ENCODE peak calls at places on chromosomes 5 and 9, in eight cellular contexts. U is fibroblast of lung; M is effector memory CD4-positive, alpha-beta T cell; Q is spleen; F is upper lobe of left lung; K is Panc1; J is SJSA1; C is kidney. W is an unnamed sample. For H3K4me1, the result is how much of the 10 kb centered on the place peaks cover.

GRCh38 chr9:16413509-16414016 is 456.9 kb downstream of the BNC2 start:
- DNase-seq in Q (no peak), K (no peak), U (peak), M (no peak), F (no peak), C (no peak), J (no peak), W (no peak)

GRCh38 chr9:120767451-120767850 is 25.8 kb downstream of the FBXW2 start:
- DNase-seq in C (no peak), M (no peak), U (no peak), K (no peak), Q (no peak), F (no peak), J (no peak), W (no peak)

GRCh38 chr5:40347981-40348725 is 331.6 kb upstream of the PTGER4 start:
- DNase-seq in U (no peak), C (no peak), Q (no peak), F (no peak), K (no peak), J (no peak), M (no peak), W (no peak)

GRCh38 chr5:53355316-53355715 is 125.1 kb upstream of the FST start:
- DNase-seq in K (no peak), U (peak), J (no peak), Q (no peak), F (no peak), M (no peak), C (no peak), W (no peak)

GRCh38 chr5:17737087-17737486 is 102.8 kb downstream of the TAF11L14 start:
- DNase-seq in C (no peak), M (no peak), U (peak), Q (no peak), K (no peak), J (no peak), F (no peak), W (no peak)

GRCh38 chr9:99903393-99903792 is 3.1 kb upstream of the STX17 start:
- DNase-seq in U (no peak), Q (no peak), M (no peak), K (no peak), C (no peak), F (no peak), J (no peak), W (no peak)

GRCh38 chr9:98081477-98082219 is 25.1 kb downstream of the NANS start:
- DNase-seq in U (no peak), M (no peak), C (no peak), J (no peak), Q (peak), K (no peak), F (peak), W (no peak)

GRCh38 chr5:64163135-64163534 is 2.5 kb upstream of the RNF180 start:
- DNase-seq in Q (no peak), U (no peak), M (no peak), F (no peak), J (no peak), C (no peak), K (no peak), W (no peak)

GRCh38 chr5:97929383-97929782 is 746.3 kb upstream of the RIOK2 start:
- DNase-seq in Q (no peak), K (no peak), C (no peak), J (no peak), F (no peak), U (no peak), M (no peak), W (no peak)

GRCh38 chr5:142981475-142981874 is 211.3 kb downstream of the ARHGAP26 start:
- DNase-seq in K (no peak), C (no peak), F (no peak), M (no peak), U (no peak), J (peak), Q (no peak), W (no peak)

GRCh38 chr5:88515881-88516819 is 247.5 kb upstream of the TMEM161B start:
- DNase-seq in K (no peak), J (no peak), C (no peak), M (no peak), Q (no peak), U (peak), F (no peak), W (no peak)

GRCh38 chr5:40368200-40368599 is 311.5 kb upstream of the PTGER4 start:
- DNase-seq in C (no peak), K (no peak), U (no peak), M (no peak), F (no peak), J (no peak), Q (no peak), W (no peak)

GRCh38 chr5:849651-850301 is 1.0 kb downstream of the ZDHHC11 start:
- DNase-seq in J (no peak), K (no peak), F (peak), U (no peak), Q (peak), C (peak), M (no peak), W (no peak)

GRCh38 chr9:93286252-93287188 is 102.6 kb downstream of the WNK2 start:
- DNase-seq in C (no peak), Q (no peak), K (no peak), F (no peak), U (no peak), J (no peak), M (no peak), W (no peak)

GRCh38 chr5:135437796-135438560 is 9.2 kb downstream of the DCANP1 start:
- DNase-seq in F (peak), C (no peak), J (no peak), U (peak), K (peak), M (no peak), Q (peak), W (no peak)

GRCh38 chr9:71812385-71812784 is 44.1 kb upstream of the CEMIP2 start:
- DNase-seq in C (no peak), U (peak), M (no peak), J (no peak), K (no peak), Q (no peak), F (no peak), W (no peak)

GRCh38 chr9:75087279-75087823 is 604 bp downstream of the NMRK1 start:
- DNase-seq in F (peak), U (peak), M (peak), C (no peak), K (no peak), J (peak), Q (no peak), W (no peak)

GRCh38 chr5:32223972-32224608 is 50.0 kb upstream of the GOLPH3 start:
- DNase-seq in F (peak), K (no peak), M (no peak), Q (no peak), C (no peak), J (peak), U (peak), W (no peak)

GRCh38 chr9:129838707-129839259 is 3.5 kb downstream of the USP20 start:
- DNase-seq in F (no peak), Q (no peak), K (no peak), U (peak), M (no peak), J (peak), C (no peak), W (no peak)

GRCh38 chr5:146877783-146878470 is 630 bp downstream of the PPP2R2B start:
- DNase-seq in M (peak), K (no peak), U (no peak), Q (peak), C (peak), J (peak), F (no peak), W (no peak)

GRCh38 chr9:37202091-37202490 is 81.7 kb downstream of the ZCCHC7 start:
- DNase-seq in F (no peak), C (no peak), M (no peak), U (no peak), K (no peak), J (no peak), Q (no peak), W (no peak)

GRCh38 chr5:146894763-146895521 is 16.4 kb upstream of the PPP2R2B start:
- DNase-seq in M (no peak), J (no peak), F (no peak), K (no peak), Q (no peak), C (no peak), U (no peak), W (no peak)

GRCh38 chr9:20339611-20340010 is 282.7 kb downstream of the MLLT3 start:
- DNase-seq in K (no peak), Q (no peak), F (no peak), J (no peak), U (no peak), C (no peak), M (no peak), W (no peak)

GRCh38 chr5:139120521-139120920 is 77.6 kb downstream of the SIL1 start:
- DNase-seq in C (no peak), U (no peak), F (no peak), J (no peak), M (no peak), K (no peak), Q (no peak), W (no peak)

GRCh38 chr5:145294321-145294720 is 540.8 kb downstream of the PRELID2 start:
- DNase-seq in Q (no peak), C (no peak), F (no peak), J (no peak), K (no peak), M (no peak), U (peak), W (no peak)

GRCh38 chr9:106717686-106718085 is 145.3 kb upstream of the ZNF462 start:
- DNase-seq in K (no peak), F (no peak), Q (no peak), M (no peak), C (no peak), J (peak), U (peak), W (no peak)

GRCh38 chr5:3010953-3011763 is 259.7 kb upstream of the IRX2 start:
- DNase-seq in C (no peak), U (no peak), K (no peak), J (no peak), F (no peak), Q (no peak), M (no peak), W (no peak)

GRCh38 chr9:3664044-3664443 is 138.2 kb upstream of the RFX3 start:
- DNase-seq in F (no peak), M (no peak), Q (no peak), U (peak), C (no peak), K (no peak), J (no peak), W (no peak)

GRCh38 chr5:132445930-132446329 is 44.6 kb downstream of the IRF1 start:
- DNase-seq in C (no peak), U (no peak), J (peak), F (no peak), M (no peak), Q (no peak), K (no peak), W (no peak)

GRCh38 chr5:132445640-132445923 is 45.0 kb downstream of the IRF1 start:
- DNase-seq in U (no peak), M (no peak), J (no peak), Q (no peak), C (no peak), K (no peak), F (no peak), W (no peak)

GRCh38 chr5:132446621-132447020 is 44.0 kb downstream of the IRF1 start:
- DNase-seq in F (peak), Q (no peak), J (peak), M (no peak), C (no peak), K (no peak), U (peak), W (no peak)

GRCh38 chr5:132449060-132449459 is 41.5 kb downstream of the IRF1 start:
- DNase-seq in F (no peak), U (no peak), K (no peak), C (no peak), Q (no peak), J (no peak), M (no peak), W (no peak)

GRCh38 chr5:132447196-132447595 is 43.4 kb downstream of the IRF1 start:
- DNase-seq in J (no peak), Q (no peak), C (no peak), F (no peak), M (no peak), K (no peak), U (no peak), W (no peak)
- H3K27ac ChIP-seq in J (no peak), Q (no peak), C (no peak), F (no peak), M (no peak), K (peak), U (no peak), W (no peak)

GRCh38 chr9:136808075-136808780 is 480 bp downstream of the RABL6 start:
- DNase-seq in J (peak), C (peak), F (peak), M (no peak), Q (peak), K (no peak), U (no peak), W (no peak)
- H3K4me1 ChIP-seq in J (under half), C (under half), F (under half), M (under half), Q (half or more), K (under half), U (under half), W (under half)

GRCh38 chr5:150163035-150163434 is 3.5 kb upstream of the CDX1 start:
- DNase-seq in C (no peak), Q (no peak), U (no peak), J (no peak), M (no peak), F (no peak), K (no peak), W (no peak)

GRCh38 chr5:150164640-150165039 is 1.9 kb upstream of the CDX1 start:
- DNase-seq in K (no peak), Q (no peak), U (no peak), C (no peak), J (no peak), F (no peak), M (no peak), W (no peak)

GRCh38 chr5:150164211-150164610 is 2.4 kb upstream of the CDX1 start:
- DNase-seq in C (no peak), F (no peak), Q (no peak), M (no peak), U (no peak), K (no peak), J (no peak), W (no peak)

GRCh38 chr5:150162142-150162513 is 4.5 kb upstream of the CDX1 start:
- DNase-seq in Q (no peak), M (no peak), K (no peak), J (no peak), F (no peak), U (no peak), C (no peak), W (no peak)

DNA sequence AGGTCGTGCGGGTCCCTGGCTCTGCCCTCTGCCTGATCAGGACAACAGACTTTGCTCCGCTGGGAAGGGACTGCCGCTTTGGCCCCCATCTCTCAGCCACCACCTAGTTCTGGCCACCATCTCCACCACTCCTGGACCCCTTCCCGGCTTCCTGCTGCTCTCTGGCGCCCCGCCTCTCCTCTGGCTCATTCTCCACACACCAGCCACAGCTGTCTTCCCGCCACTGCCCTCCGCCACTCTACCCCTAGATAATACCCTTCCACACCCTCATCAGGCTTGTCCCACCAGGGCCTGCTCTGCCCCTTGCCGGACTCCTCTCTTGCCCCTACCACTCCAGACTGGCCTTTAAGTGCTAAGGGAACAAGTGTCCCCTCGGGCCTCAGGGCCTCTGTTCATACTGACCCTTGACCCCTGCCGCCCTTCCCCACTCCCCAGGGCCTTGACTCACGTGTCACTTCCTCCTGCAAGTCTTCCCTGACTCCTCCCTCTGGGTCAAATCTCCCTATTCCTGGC is 3.0 kb upstream of the CDX1 start:
- DNase-seq in Q (no peak), U (no peak), J (no peak), F (peak), K (no peak), M (no peak), C (no peak), W (no peak)
- H3K27ac ChIP-seq in Q (no peak), U (no peak), J (no peak), F (no peak), K (no peak), M (no peak), C (no peak), W (no peak)

GRCh38 chr5:60943624-60944023 is 1.2 kb downstream of the ERCC8 start:
- DNase-seq in F (no peak), Q (no peak), C (no peak), U (no peak), J (no peak), K (no peak), M (no peak), W (no peak)
- H3K4me1 ChIP-seq in F (under half), Q (under half), C (under half), U (under half), J (under half), K (under half), M (under half), W (under half)

GRCh38 chr5:43207601-43208000 is 15.6 kb downstream of the NIM1K start:
- DNase-seq in K (no peak), Q (no peak), J (no peak), F (no peak), U (peak), M (no peak), C (no peak), W (no peak)

GRCh38 chr5:43209833-43210232 is 17.8 kb downstream of the NIM1K start:
- DNase-seq in J (no peak), U (no peak), M (no peak), F (no peak), C (no peak), Q (no peak), K (no peak), W (no peak)

GRCh38 chr5:43210570-43210969 is 18.5 kb downstream of the NIM1K start:
- DNase-seq in U (no peak), F (no peak), K (no peak), M (no peak), J (no peak), C (no peak), Q (no peak), W (no peak)

GRCh38 chr5:43208658-43209057 is 16.6 kb downstream of the NIM1K start:
- DNase-seq in C (no peak), F (peak), M (no peak), Q (no peak), J (no peak), K (no peak), U (peak), W (no peak)

GRCh38 chr5:43209060-43209459 is 17.0 kb downstream of the NIM1K start:
- DNase-seq in Q (no peak), F (no peak), K (no peak), U (no peak), M (no peak), C (no peak), J (no peak), W (no peak)
- H3K27ac ChIP-seq in Q (no peak), F (peak), K (no peak), U (no peak), M (no peak), C (no peak), J (no peak), W (no peak)

GRCh38 chr5:25436452-25436851 is 791.7 kb upstream of the CDH10 start:
- DNase-seq in J (no peak), Q (no peak), M (no peak), U (no peak), F (no peak), K (no peak), C (no peak), W (no peak)
- H3K4me1 ChIP-seq in J (under half), Q (under half), M (under half), U (under half), F (under half), K (under half), C (under half), W (under half)

GRCh38 chr9:86300701-86301100 is 18.4 kb upstream of the ISCA1 start:
- DNase-seq in J (no peak), F (no peak), M (no peak), C (no peak), Q (no peak), U (no peak), K (no peak), W (no peak)

GRCh38 chr9:86298873-86299272 is 16.5 kb upstream of the ISCA1 start:
- DNase-seq in F (no peak), C (no peak), M (no peak), J (peak), U (no peak), Q (no peak), K (no peak), W (no peak)

GRCh38 chr9:86304236-86304730 is 21.9 kb upstream of the ISCA1 start:
- DNase-seq in J (no peak), C (no peak), M (no peak), K (no peak), Q (no peak), U (no peak), F (no peak), W (no peak)

GRCh38 chr9:86308687-86309086 is 26.3 kb upstream of the ISCA1 start:
- DNase-seq in M (no peak), C (no peak), U (no peak), F (no peak), K (no peak), Q (no peak), J (no peak), W (no peak)

GRCh38 chr9:86303316-86303975 is 21.1 kb upstream of the ISCA1 start:
- DNase-seq in J (no peak), Q (no peak), C (no peak), M (no peak), K (no peak), F (no peak), U (no peak), W (no peak)
- H3K27ac ChIP-seq in J (no peak), Q (no peak), C (no peak), M (no peak), K (no peak), F (no peak), U (no peak), W (no peak)

GRCh38 chr5:169216864-169217263 is 84.1 kb downstream of the SLIT3 start:
- DNase-seq in M (no peak), F (no peak), Q (no peak), U (no peak), K (no peak), J (no peak), C (no peak), W (no peak)
- H3K4me1 ChIP-seq in M (under half), F (under half), Q (under half), U (under half), K (under half), J (under half), C (under half), W (under half)

GRCh38 chr9:124353166-124353768 is 62.0 kb downstream of the PSMB7 start:
- DNase-seq in F (no peak), Q (peak), J (no peak), U (no peak), M (no peak), C (peak), K (no peak), W (no peak)
- H3K27ac ChIP-seq in F (no peak), Q (no peak), J (no peak), U (peak), M (no peak), C (no peak), K (peak), W (no peak)